ENCODE peak calls at places on chromosomes 1 and 21, in five cellular contexts. K is thyroid gland; R is GM23338; I is CD4-positive, alpha-beta T cell; F is right lobe of liver. Y is an unnamed sample.

GRCh38 chr1:243378666-243379065 is 122.8 kb downstream of the SDCCAG8 start:
- DNase-seq in F (no peak), K (no peak), R (no peak), I (no peak), Y (no peak)

GRCh38 chr1:228295201-228295600 is 87.4 kb downstream of the OBSCN start:
- DNase-seq in I (no peak), K (no peak), F (no peak), R (no peak), Y (no peak)

GRCh38 chr1:165697491-165697880 is 876 bp downstream of the ALDH9A1 start:
- DNase-seq in R (no peak), I (no peak), K (no peak), F (no peak), Y (no peak)

GRCh38 chr1:190169311-190170067 is 308.2 kb downstream of the BRINP3 start:
- DNase-seq in R (peak; percentile 11), K (no peak), F (no peak), I (no peak), Y (no peak)

GRCh38 chr1:33661791-33662190 is 189.3 kb downstream of the ZSCAN20 start:
- DNase-seq in K (no peak), R (no peak), F (no peak), I (no peak), Y (no peak)

GRCh38 chr1:22210636-22211035 is 67.7 kb upstream of the WNT4 start:
- DNase-seq in K (no peak), I (no peak), F (no peak), R (no peak), Y (no peak)

GRCh38 chr1:208387908-208388756 is 143.9 kb upstream of the PLXNA2 start:
- DNase-seq in K (no peak), R (no peak), I (no peak), F (no peak), Y (no peak)

GRCh38 chr21:18384771-18385170 is 18.8 kb downstream of the TMPRSS15 start:
- DNase-seq in I (no peak), F (no peak), R (peak; percentile 76), K (no peak), Y (no peak)

GRCh38 chr1:21579788-21580187 is 70.6 kb downstream of the ALPL start:
- DNase-seq in F (no peak), I (no peak), R (no peak), K (no peak), Y (no peak)

GRCh38 chr1:160137216-160137862 is 14.1 kb upstream of the ATP1A4 start:
- DNase-seq in I (no peak), R (no peak), F (no peak), K (no peak), Y (no peak)

GRCh38 chr1:24009406-24009805 is 29.3 kb upstream of the SRSF10 start:
- DNase-seq in I (no peak), F (no peak), R (no peak), K (no peak), Y (no peak)

GRCh38 chr1:240149488-240150094 is 57.9 kb downstream of the FMN2 start:
- DNase-seq in R (peak; percentile 58), I (no peak), F (no peak), K (no peak), Y (no peak)

DNA sequence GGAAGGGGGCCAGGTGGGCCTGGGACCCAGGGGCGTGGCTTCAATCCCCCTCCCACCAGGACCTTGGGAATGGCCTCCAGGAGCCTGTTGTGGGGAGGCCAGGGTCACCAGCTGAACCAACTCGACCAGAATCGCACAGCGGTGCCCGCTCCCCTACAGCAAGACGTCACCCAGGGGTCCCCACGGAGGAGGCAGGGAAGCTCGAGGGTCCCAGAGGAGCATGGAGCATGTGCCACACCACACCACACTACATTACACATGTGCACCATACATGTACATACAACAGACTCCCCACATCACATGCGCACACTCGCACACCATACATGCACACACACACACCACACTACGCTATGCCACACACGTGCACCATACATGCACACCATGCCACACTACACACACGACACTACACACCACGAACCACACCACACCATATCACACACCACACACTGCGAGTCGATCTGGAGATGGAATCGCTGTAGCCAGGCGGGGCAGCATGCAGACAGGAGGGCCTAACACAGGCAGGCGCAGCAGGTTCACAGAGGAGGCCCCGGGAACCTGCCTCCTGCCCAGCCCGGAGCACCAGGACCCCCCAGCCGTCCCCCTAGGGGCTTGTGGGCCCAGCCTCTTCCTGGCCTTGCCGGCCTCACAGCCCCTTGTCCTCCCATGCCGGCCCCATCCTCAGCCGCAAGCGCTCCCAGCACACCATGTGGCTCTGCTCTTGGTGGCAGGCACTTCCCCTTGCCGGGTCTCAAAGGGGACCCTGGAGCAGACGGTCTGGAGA is 596 bp downstream of the ITGB2 start:
- DNase-seq in I (no peak), F (no peak), K (no peak), R (peak; percentile 35), Y (no peak)
- TF ChIP-seq CTCF in I (no peak), F (no peak), K (no peak), R (no peak), Y (no peak)

GRCh38 chr1:116373451-116374339 is 651 bp downstream of the ATP1A1 start:
- DNase-seq in K (peak; percentile 67), F (peak; percentile 57), I (peak; percentile 47), R (peak; percentile 72), Y (peak; percentile 78)

GRCh38 chr1:116372651-116373444 is at the start of gene ATP1A1:
- DNase-seq in R (peak; percentile 97), K (peak; percentile 98), I (peak; percentile 97), F (peak; percentile 99), Y (peak; percentile 99)

GRCh38 chr1:116370186-116370585 is 2.9 kb upstream of the ATP1A1 start:
- DNase-seq in R (no peak), I (no peak), K (no peak), F (no peak), Y (no peak)

GRCh38 chr1:116374340-116375164 is 1.5 kb downstream of the ATP1A1 start:
- DNase-seq in K (peak; percentile 58), F (peak; percentile 50), I (peak; percentile 31), R (peak; percentile 46), Y (no peak)

DNA sequence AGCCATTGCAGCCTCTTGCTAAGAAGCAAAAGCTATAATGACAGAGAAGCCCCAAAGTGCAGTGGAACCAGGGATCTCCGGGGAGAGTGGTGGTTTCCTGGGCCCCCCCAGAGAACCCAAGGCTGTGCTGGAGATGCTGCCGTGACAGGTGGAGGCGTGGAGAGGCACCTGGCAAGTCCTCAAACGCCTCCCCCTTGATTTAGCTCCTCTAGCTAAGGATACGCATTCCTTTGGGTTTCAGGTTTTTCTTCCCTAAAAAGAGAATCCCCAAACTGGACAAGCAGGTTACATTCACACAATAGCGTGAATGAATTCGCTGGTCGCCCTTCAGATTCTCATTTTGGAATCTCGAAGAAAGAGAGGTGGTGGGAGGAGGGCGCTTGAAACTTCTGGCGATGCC is 858 bp upstream of the ATP1A1 start:
- DNase-seq in R (peak; percentile 78), I (no peak), K (peak; percentile 79), F (no peak), Y (no peak)
- H3K27ac ChIP-seq in R (peak overlapping the region; percentile 83), I (no peak overlapping the region), K (peak overlapping the region; percentile 98), F (peak overlapping the region; percentile 54), Y (peak overlapping the region; percentile 97)

GRCh38 chr1:201896951-201897391 is 8.3 kb downstream of the SHISA4 start:
- DNase-seq in K (peak; percentile 25), I (no peak), F (no peak), R (no peak), Y (no peak)
- TF ChIP-seq CTCF in K (no peak), I (no peak), F (no peak), R (no peak), Y (no peak)

DNA sequence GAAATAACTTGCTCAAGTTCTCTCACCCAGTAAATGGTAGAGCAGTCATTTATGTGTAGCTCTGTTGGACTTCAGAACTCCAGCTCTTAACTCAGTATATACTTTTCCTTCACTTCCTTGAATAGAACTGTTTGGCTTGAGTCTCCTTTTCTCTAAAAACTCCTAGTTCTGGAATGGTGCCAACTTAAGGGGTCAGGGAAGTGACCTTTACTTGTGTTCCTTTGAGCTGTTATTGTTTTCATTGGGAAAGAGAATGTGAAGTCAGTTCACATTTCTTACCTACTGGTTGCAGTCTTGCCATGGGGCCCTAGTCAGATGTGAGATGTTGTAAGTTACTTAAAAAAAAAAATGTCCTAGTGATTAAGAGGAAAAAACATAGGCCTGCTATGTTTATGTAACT is 77.0 kb upstream of the MACF1 start:
- DNase-seq in R (no peak), F (no peak), I (no peak), K (peak; percentile 63), Y (peak; percentile 47)
- H3K27ac ChIP-seq in R (peak overlapping the region; percentile 53), F (peak overlapping the region; percentile 6), I (no peak overlapping the region), K (peak overlapping the region; percentile 91), Y (peak overlapping the region; percentile 85)

GRCh38 chr1:3673381-3674099 is 21.2 kb downstream of the TP73 start:
- DNase-seq in K (no peak), I (no peak), F (no peak), R (no peak), Y (no peak)
- TF ChIP-seq CTCF in K (no peak), I (no peak), F (no peak), R (no peak), Y (no peak)

DNA sequence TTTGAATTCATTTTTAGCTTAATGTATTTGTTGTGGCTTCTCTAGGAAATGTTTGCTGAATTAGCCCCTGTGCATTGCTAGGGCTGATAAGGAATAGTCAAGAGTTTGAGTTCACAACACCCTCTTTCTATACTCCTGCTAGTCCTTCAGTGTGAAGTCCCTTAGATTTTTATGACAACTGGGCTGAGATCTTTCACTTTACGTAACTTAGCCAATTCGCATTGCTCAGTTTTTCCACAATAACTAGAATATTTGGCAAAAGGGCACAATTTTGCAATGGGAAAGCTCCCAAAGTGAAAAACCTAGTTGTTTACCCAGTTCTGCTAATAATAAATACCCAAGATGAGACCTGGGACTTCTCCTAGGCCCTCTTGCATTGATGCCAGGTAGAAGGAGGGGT is 6.9 kb upstream of the KCNJ15 start:
- DNase-seq in R (no peak), K (no peak), I (no peak), F (no peak), Y (no peak)
- H3K27ac ChIP-seq in R (no peak overlapping the region), K (no peak overlapping the region), I (no peak overlapping the region), F (no peak overlapping the region), Y (no peak overlapping the region)

Y was measured in stomach.